ENCODE peak calls at places on chromosome 21, in ten cellular contexts. O is MCF 10A, Q is hepatocyte, B is sigmoid colon, A is ovary, E is A549, H is transverse colon, U is GM13977, P is RWPE2, C is heart right ventricle. F is an unnamed sample.

GRCh38 chr21:41825216-41825615 is 53.9 kb downstream of the PRDM15 start:
- DNase-seq in U (no peak), C (no peak), P (no peak), O (no peak), A (no peak), Q (no peak), H (no peak), B (no peak), E (no peak), F (no peak)

GRCh38 chr21:42674351-42674940 is 21.0 kb downstream of the PDE9A start:
- DNase-seq in O (no peak), B (peak), U (no peak), H (peak), Q (peak), C (peak), E (no peak), A (peak), P (no peak), F (no peak)

GRCh38 chr21:36297938-36298572 is 21.9 kb upstream of the MORC3 start:
- DNase-seq in H (peak), U (peak), A (no peak), P (no peak), B (peak), C (no peak), O (peak), E (peak), Q (peak), F (peak)

GRCh38 chr21:32386195-32386870 is 6.5 kb downstream of the URB1 start:
- DNase-seq in U (no peak), P (peak), Q (no peak), C (peak), B (no peak), H (no peak), E (peak), O (peak), A (no peak), F (peak)

GRCh38 chr21:44567481-44568171 is 5.9 kb upstream of the KRTAP10-4 start:
- DNase-seq in Q (no peak), P (peak), A (no peak), O (no peak), B (no peak), U (no peak), E (no peak), C (no peak), H (no peak), F (no peak)

GRCh38 chr21:14757533-14758327 is 211.6 kb upstream of the SAMSN1 start:
- DNase-seq in C (no peak), A (no peak), P (no peak), H (no peak), E (no peak), Q (no peak), O (no peak), U (no peak), B (no peak), F (no peak)

GRCh38 chr21:15731243-15731613 is 1.4 kb downstream of the USP25 start:
- DNase-seq in C (no peak), Q (no peak), U (peak), H (no peak), P (no peak), A (no peak), B (no peak), E (no peak), O (peak), F (no peak)

GRCh38 chr21:16239659-16240265 is 510.0 kb downstream of the USP25 start:
- DNase-seq in U (no peak), P (no peak), A (no peak), O (peak), H (no peak), E (peak), C (no peak), Q (peak), B (no peak), F (no peak)

GRCh38 chr21:41933259-41934079 is 20.3 kb downstream of the C2CD2 start:
- DNase-seq in U (peak), C (no peak), H (no peak), Q (no peak), A (peak), B (peak), O (peak), P (no peak), E (no peak), F (no peak)

GRCh38 chr21:42678118-42678430 is 24.7 kb downstream of the PDE9A start:
- DNase-seq in A (no peak), Q (no peak), O (no peak), B (no peak), E (no peak), U (peak), H (no peak), P (peak), C (no peak), F (no peak)

GRCh38 chr21:21137986-21138385 is 139.8 kb downstream of the NCAM2 start:
- DNase-seq in P (no peak), H (no peak), A (no peak), U (no peak), Q (no peak), O (no peak), E (no peak), C (no peak), B (no peak), F (no peak)

GRCh38 chr21:20822559-20823133 is 175.6 kb upstream of the NCAM2 start:
- DNase-seq in P (no peak), C (no peak), U (no peak), E (no peak), B (no peak), O (peak), Q (no peak), A (no peak), H (no peak), F (no peak)

GRCh38 chr21:42847051-42847707 is 32.2 kb downstream of the WDR4 start:
- DNase-seq in P (peak), H (no peak), Q (no peak), B (peak), A (no peak), C (no peak), O (no peak), U (no peak), E (no peak), F (peak)

GRCh38 chr21:17554619-17555472 is 42.0 kb downstream of the CXADR start:
- DNase-seq in H (no peak), B (no peak), U (no peak), A (no peak), Q (no peak), C (no peak), O (peak), P (no peak), E (peak), F (no peak)
- TF ChIP-seq CTCF in H (peak), B (no peak), U (no peak), A (no peak), Q (peak), C (no peak), O (peak), P (peak), E (peak), F (no peak)

GRCh38 chr21:26834181-26834945 is 10.8 kb downstream of the ADAMTS1 start:
- DNase-seq in A (no peak), E (no peak), B (no peak), U (no peak), Q (no peak), O (no peak), C (no peak), H (no peak), P (no peak), F (no peak)
- TF ChIP-seq CTCF in A (no peak), E (no peak), B (no peak), U (no peak), Q (peak), O (no peak), C (no peak), H (peak), P (no peak), F (peak)

GRCh38 chr21:35053356-35054096 is 4.4 kb upstream of the RUNX1 start:
- DNase-seq in E (no peak), A (no peak), Q (peak), U (no peak), H (no peak), C (no peak), B (peak), P (no peak), O (no peak), F (no peak)
- TF ChIP-seq CTCF in E (no peak), A (no peak), Q (peak), U (no peak), H (no peak), C (no peak), B (no peak), P (no peak), O (no peak), F (no peak)

GRCh38 chr21:37412603-37413360 is 46.2 kb downstream of the DYRK1A start:
- DNase-seq in E (no peak), B (no peak), O (no peak), P (no peak), H (no peak), C (no peak), Q (no peak), A (no peak), U (no peak), F (no peak)
- TF ChIP-seq CTCF in E (no peak), B (no peak), O (no peak), P (no peak), H (no peak), C (no peak), Q (no peak), A (no peak), U (no peak), F (no peak)

GRCh38 chr21:25870084-25870483 is 135.3 kb downstream of the GABPA start:
- DNase-seq in Q (no peak), A (no peak), O (no peak), P (no peak), U (no peak), C (no peak), E (no peak), H (no peak), B (no peak), F (no peak)

GRCh38 chr21:25867041-25867440 is 132.3 kb downstream of the GABPA start:
- DNase-seq in A (no peak), H (no peak), O (no peak), C (no peak), B (no peak), U (no peak), Q (no peak), E (no peak), P (no peak), F (no peak)

GRCh38 chr21:25871566-25871965 is 136.8 kb downstream of the GABPA start:
- DNase-seq in B (no peak), H (no peak), C (no peak), U (no peak), O (peak), A (no peak), E (peak), P (no peak), Q (no peak), F (no peak)

DNA sequence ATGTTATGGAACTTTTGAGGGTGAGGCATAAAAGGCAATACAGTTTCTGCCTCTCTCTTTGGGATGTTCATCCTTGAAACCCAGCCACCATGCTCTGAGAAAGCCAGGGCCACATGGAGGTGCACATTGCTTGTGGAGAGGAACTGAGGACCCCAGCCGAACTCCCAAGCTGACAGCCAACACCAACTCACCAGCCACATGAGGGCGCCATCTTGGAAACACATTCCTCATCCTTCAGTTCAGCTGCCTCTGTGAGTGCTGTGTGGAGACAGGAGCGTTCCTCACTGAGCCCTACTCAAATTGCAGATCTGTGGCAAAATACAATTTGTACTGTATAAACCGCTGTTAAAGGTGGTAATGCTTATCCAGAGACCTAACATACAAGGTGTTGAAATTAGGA is 137.5 kb downstream of the GABPA start:
- DNase-seq in O (no peak), C (no peak), B (no peak), H (no peak), Q (no peak), A (no peak), P (no peak), E (no peak), U (no peak), F (no peak)
- TF ChIP-seq CTCF in O (peak), C (no peak), B (no peak), H (no peak), Q (no peak), A (no peak), P (no peak), E (no peak), U (no peak), F (no peak)

GRCh38 chr21:33479679-33480480 is at the start of gene TMEM50B:
- DNase-seq in C (peak), O (peak), E (peak), U (peak), A (peak), P (peak), B (peak), Q (peak), H (peak), F (peak)
- TF ChIP-seq CTCF in C (peak), O (peak), E (no peak), U (peak), A (peak), P (peak), B (peak), Q (peak), H (peak), F (peak)

GRCh38 chr21:28521932-28522826 is 470.5 kb downstream of the LTN1 start:
- DNase-seq in P (no peak), Q (peak), U (no peak), E (no peak), O (peak), H (no peak), A (no peak), B (no peak), C (no peak), F (no peak)
- TF ChIP-seq CTCF in P (peak), Q (peak), U (peak), E (no peak), O (no peak), H (no peak), A (no peak), B (no peak), C (no peak), F (no peak)

DNA sequence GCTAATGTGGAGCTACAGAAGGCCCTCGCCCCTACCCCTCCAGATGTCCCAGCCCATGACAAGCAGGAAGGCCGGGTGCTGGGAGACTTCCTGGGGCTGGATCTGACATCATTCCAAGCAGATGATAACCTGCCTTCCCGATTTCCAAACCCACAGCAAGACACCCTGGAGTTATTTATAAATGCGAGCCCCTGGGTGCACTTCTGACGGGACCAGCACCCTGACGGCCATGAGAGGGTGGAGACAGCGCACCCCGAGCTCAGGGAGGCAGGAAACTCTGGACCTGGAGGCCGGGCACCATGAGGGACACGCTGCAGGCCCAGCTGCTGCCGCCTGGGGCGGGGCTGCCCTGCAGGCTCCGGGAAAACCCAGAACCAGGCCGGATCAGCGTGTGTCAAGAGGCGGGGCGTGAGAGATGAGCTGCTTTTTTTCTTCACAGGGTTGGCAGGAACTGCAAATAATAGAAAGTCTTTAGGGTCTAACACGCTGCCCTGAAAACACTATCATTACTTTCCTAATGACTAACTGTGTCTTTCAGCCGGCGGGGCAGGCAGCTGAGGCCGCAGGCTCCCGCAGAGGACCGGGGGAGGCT is 2.5 kb upstream of the PCBP3 start:
- DNase-seq in H (peak), A (peak), U (peak), O (peak), E (peak), C (peak), P (no peak), Q (peak), B (no peak), F (no peak)
- TF ChIP-seq CTCF in H (no peak), A (no peak), U (no peak), O (no peak), E (no peak), C (no peak), P (no peak), Q (peak), B (no peak), F (no peak)

GRCh38 chr21:39087238-39087975 is 95.8 kb downstream of the PSMG1 start:
- DNase-seq in Q (no peak), O (no peak), A (no peak), H (no peak), B (no peak), P (no peak), U (no peak), C (peak), E (no peak), F (no peak)

GRCh38 chr21:39085843-39086415 is 97.3 kb downstream of the PSMG1 start:
- DNase-seq in E (no peak), P (no peak), Q (no peak), H (no peak), U (no peak), A (no peak), O (peak), B (no peak), C (no peak), F (no peak)

GRCh38 chr21:39087976-39088370 is 95.3 kb downstream of the PSMG1 start:
- DNase-seq in P (no peak), C (no peak), H (peak), O (no peak), U (no peak), E (no peak), B (no peak), A (no peak), Q (no peak), F (no peak)

GRCh38 chr21:39086547-39086946 is 96.7 kb downstream of the PSMG1 start:
- DNase-seq in O (no peak), P (no peak), A (no peak), Q (no peak), E (no peak), B (no peak), H (no peak), U (no peak), C (no peak), F (no peak)

GRCh38 chr21:39088831-39089380 is 94.3 kb downstream of the PSMG1 start:
- DNase-seq in E (peak), A (no peak), U (no peak), P (no peak), Q (no peak), C (no peak), O (peak), B (no peak), H (no peak), F (peak)
- TF ChIP-seq CTCF in E (no peak), A (no peak), U (no peak), P (no peak), Q (no peak), C (no peak), O (no peak), B (no peak), H (no peak), F (peak)

GRCh38 chr21:35258521-35258920 is 209.4 kb upstream of the RUNX1 start:
- DNase-seq in E (no peak), Q (no peak), C (no peak), A (no peak), H (no peak), O (no peak), U (no peak), P (no peak), B (no peak), F (no peak)
- TF ChIP-seq CTCF in E (no peak), Q (no peak), C (no peak), A (no peak), H (no peak), O (no peak), U (no peak), P (no peak), B (no peak), F (no peak)

F was measured in tibial artery.